ENCODE peak calls at places on chromosomes 3 and 15, in five cellular contexts. One of them, this sample, is unnamed.

GRCh38 chr3:149908558-149908957 is 62.1 kb downstream of the PFN2 start:
- DNase-seq in heart left ventricle: no peak
- DNase-seq in fibroblast of lung: no peak
- DNase-seq in fibroblast of pulmonary artery: no peak
- DNase-seq in BE2C: no peak
- DNase-seq in this sample: no peak

GRCh38 chr3:73622135-73622534 is 2.6 kb downstream of the PDZRN3 start:
- DNase-seq in heart left ventricle: peak
- DNase-seq in fibroblast of lung: peak
- DNase-seq in fibroblast of pulmonary artery: no peak
- DNase-seq in BE2C: peak
- DNase-seq in this sample: no peak

GRCh38 chr3:5339967-5340535 is 152.5 kb downstream of the EDEM1 start:
- DNase-seq in heart left ventricle: no peak
- DNase-seq in fibroblast of lung: no peak
- DNase-seq in fibroblast of pulmonary artery: no peak
- DNase-seq in BE2C: no peak
- DNase-seq in this sample: no peak

GRCh38 chr3:123394391-123395022 is 54.4 kb downstream of the ADCY5 start:
- DNase-seq in heart left ventricle: no peak
- DNase-seq in fibroblast of lung: no peak
- DNase-seq in fibroblast of pulmonary artery: no peak
- DNase-seq in BE2C: no peak
- DNase-seq in this sample: no peak

GRCh38 chr15:59950603-59951388 is 53.3 kb upstream of the FOXB1 start:
- DNase-seq in heart left ventricle: no peak
- DNase-seq in fibroblast of lung: no peak
- DNase-seq in fibroblast of pulmonary artery: no peak
- DNase-seq in BE2C: no peak
- DNase-seq in this sample: no peak

GRCh38 chr3:177150970-177151627 is 46.2 kb downstream of the TBL1XR1 start:
- DNase-seq in heart left ventricle: no peak
- DNase-seq in fibroblast of lung: peak
- DNase-seq in fibroblast of pulmonary artery: peak
- DNase-seq in BE2C: no peak
- DNase-seq in this sample: no peak

GRCh38 chr15:91517491-91518200 is 335.9 kb upstream of the SLCO3A1 start:
- DNase-seq in heart left ventricle: no peak
- DNase-seq in fibroblast of lung: peak
- DNase-seq in fibroblast of pulmonary artery: peak
- DNase-seq in BE2C: no peak
- DNase-seq in this sample: no peak

GRCh38 chr15:68431792-68432401 is at the start of gene ITGA11:
- DNase-seq in heart left ventricle: peak
- DNase-seq in fibroblast of lung: peak
- DNase-seq in fibroblast of pulmonary artery: peak
- DNase-seq in BE2C: peak
- DNase-seq in this sample: peak

GRCh38 chr3:99774467-99774866 is 43.2 kb upstream of the CMSS1 start:
- DNase-seq in heart left ventricle: no peak
- DNase-seq in fibroblast of lung: peak
- DNase-seq in fibroblast of pulmonary artery: peak
- DNase-seq in BE2C: no peak
- DNase-seq in this sample: peak

GRCh38 chr3:124969190-124969589 is 34.6 kb upstream of the MUC13 start:
- DNase-seq in heart left ventricle: no peak
- DNase-seq in fibroblast of lung: no peak
- DNase-seq in fibroblast of pulmonary artery: no peak
- DNase-seq in BE2C: no peak
- DNase-seq in this sample: no peak

GRCh38 chr3:124969963-124970722 is 35.6 kb upstream of the MUC13 start:
- DNase-seq in heart left ventricle: no peak
- DNase-seq in fibroblast of lung: no peak
- DNase-seq in fibroblast of pulmonary artery: no peak
- DNase-seq in BE2C: no peak
- DNase-seq in this sample: no peak

GRCh38 chr3:124965413-124965812 is 30.9 kb upstream of the MUC13 start:
- DNase-seq in heart left ventricle: no peak
- DNase-seq in fibroblast of lung: no peak
- DNase-seq in fibroblast of pulmonary artery: no peak
- DNase-seq in BE2C: no peak
- DNase-seq in this sample: no peak

GRCh38 chr3:124966557-124967480 is 32.3 kb upstream of the MUC13 start:
- DNase-seq in heart left ventricle: no peak
- DNase-seq in fibroblast of lung: no peak
- DNase-seq in fibroblast of pulmonary artery: no peak
- DNase-seq in BE2C: no peak
- DNase-seq in this sample: no peak

GRCh38 chr3:124967964-124968363 is 33.4 kb upstream of the MUC13 start:
- DNase-seq in heart left ventricle: no peak
- DNase-seq in fibroblast of lung: no peak
- DNase-seq in fibroblast of pulmonary artery: no peak
- DNase-seq in BE2C: no peak
- DNase-seq in this sample: no peak
- TF ChIP-seq CTCF in heart left ventricle: no peak
- TF ChIP-seq CTCF in fibroblast of lung: no peak
- TF ChIP-seq CTCF in fibroblast of pulmonary artery: no peak
- TF ChIP-seq CTCF in BE2C: no peak
- TF ChIP-seq CTCF in this sample: no peak

DNA sequence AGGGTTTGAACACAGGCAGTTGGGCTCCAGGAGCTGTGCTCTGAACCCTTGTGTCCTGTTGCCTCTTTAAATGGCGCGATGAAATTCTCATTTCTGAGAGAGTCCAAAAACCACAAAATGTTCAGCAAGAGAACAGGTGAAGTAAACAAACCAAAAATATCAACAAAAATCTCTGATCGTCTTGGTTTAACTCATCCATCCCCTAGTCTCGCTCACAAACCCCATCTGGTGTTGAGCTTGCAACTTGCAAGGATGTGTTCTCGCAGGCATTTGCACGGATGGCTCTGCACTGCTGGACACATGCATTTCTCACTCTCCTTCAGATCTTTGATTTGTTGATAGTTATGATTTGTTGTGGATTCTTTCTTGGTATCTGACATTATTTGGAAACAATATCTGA is 31.1 kb downstream of the FAH start:
- DNase-seq in heart left ventricle: no peak
- DNase-seq in fibroblast of lung: peak
- DNase-seq in fibroblast of pulmonary artery: peak
- DNase-seq in BE2C: no peak
- DNase-seq in this sample: no peak
- TF ChIP-seq CTCF in heart left ventricle: no peak
- TF ChIP-seq CTCF in fibroblast of lung: peak
- TF ChIP-seq CTCF in fibroblast of pulmonary artery: peak
- TF ChIP-seq CTCF in BE2C: peak
- TF ChIP-seq CTCF in this sample: no peak

DNA sequence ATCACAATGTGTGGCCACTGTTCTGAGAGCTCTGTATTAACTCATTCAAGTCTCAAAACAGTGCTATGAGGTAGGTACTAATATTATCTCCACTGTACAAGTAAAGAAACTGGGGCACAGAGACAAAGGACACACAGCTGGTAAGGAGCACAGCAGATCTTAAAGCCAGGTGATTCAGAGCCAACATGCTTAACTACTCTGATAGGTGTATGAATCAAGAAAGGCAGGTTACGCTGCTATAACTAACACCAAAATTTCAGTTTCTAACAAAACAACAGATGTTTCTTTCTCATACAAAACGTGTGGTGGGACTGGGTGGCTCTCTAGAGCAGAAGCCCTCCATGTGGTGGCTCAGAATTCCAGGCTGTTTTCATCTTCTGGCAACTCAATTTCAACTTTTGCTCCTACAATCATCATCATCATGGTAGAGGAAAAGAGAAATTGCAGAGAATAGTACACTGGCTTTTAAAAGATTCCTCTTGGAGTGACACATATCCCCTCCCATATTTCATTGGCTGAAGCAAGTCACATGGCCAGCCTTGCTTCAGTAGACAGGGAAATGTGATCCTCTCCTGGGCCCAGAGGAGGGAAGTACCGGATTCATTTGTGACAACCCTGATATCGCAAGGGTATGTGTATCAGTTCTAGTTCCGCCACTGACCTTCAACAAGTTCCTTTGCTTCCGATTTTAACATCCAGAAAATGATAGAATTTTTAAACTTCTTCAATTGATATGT is 126.2 kb upstream of the PTX3 start:
- DNase-seq in heart left ventricle: no peak
- DNase-seq in fibroblast of lung: no peak
- DNase-seq in fibroblast of pulmonary artery: no peak
- DNase-seq in BE2C: no peak
- DNase-seq in this sample: no peak
- TF ChIP-seq CTCF in heart left ventricle: no peak
- TF ChIP-seq CTCF in fibroblast of lung: no peak
- TF ChIP-seq CTCF in fibroblast of pulmonary artery: no peak
- TF ChIP-seq CTCF in BE2C: no peak
- TF ChIP-seq CTCF in this sample: no peak

GRCh38 chr15:61621865-61622264 is 392.8 kb upstream of the RORA start:
- DNase-seq in heart left ventricle: no peak
- DNase-seq in fibroblast of lung: no peak
- DNase-seq in fibroblast of pulmonary artery: no peak
- DNase-seq in BE2C: no peak
- DNase-seq in this sample: no peak

GRCh38 chr15:61624950-61625349 is 395.8 kb upstream of the RORA start:
- DNase-seq in heart left ventricle: no peak
- DNase-seq in fibroblast of lung: no peak
- DNase-seq in fibroblast of pulmonary artery: no peak
- DNase-seq in BE2C: no peak
- DNase-seq in this sample: no peak

GRCh38 chr15:61623746-61624145 is 394.6 kb upstream of the RORA start:
- DNase-seq in heart left ventricle: no peak
- DNase-seq in fibroblast of lung: no peak
- DNase-seq in fibroblast of pulmonary artery: no peak
- DNase-seq in BE2C: no peak
- DNase-seq in this sample: no peak

DNA sequence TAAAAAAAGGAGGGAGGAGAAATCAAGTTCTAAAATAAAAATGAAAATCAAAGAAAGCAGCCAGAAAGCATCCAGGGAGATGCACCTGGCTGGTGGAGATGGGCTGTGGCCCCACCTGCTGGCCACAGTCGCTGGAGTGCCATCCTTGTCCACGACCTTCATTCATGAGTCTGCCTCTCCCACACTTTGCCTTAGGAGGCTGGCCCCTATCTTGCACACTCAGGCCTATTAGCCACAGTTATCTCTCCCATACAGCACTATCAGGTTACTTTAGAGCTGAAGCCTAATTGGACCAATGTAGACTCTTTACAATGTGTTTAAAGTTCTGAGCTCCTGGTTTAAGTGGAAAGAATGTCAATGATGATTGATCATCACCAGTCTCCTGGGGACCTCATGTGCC is 392.0 kb upstream of the RORA start:
- DNase-seq in heart left ventricle: no peak
- DNase-seq in fibroblast of lung: no peak
- DNase-seq in fibroblast of pulmonary artery: peak
- DNase-seq in BE2C: peak
- DNase-seq in this sample: peak
- TF ChIP-seq CTCF in heart left ventricle: peak
- TF ChIP-seq CTCF in fibroblast of lung: peak
- TF ChIP-seq CTCF in fibroblast of pulmonary artery: peak
- TF ChIP-seq CTCF in BE2C: peak
- TF ChIP-seq CTCF in this sample: peak

GRCh38 chr15:90232941-90233700 is 620 bp downstream of the CIB1 start:
- DNase-seq in heart left ventricle: peak
- DNase-seq in fibroblast of lung: peak
- DNase-seq in fibroblast of pulmonary artery: peak
- DNase-seq in BE2C: peak
- DNase-seq in this sample: peak
- TF ChIP-seq CTCF in heart left ventricle: peak
- TF ChIP-seq CTCF in fibroblast of lung: peak
- TF ChIP-seq CTCF in fibroblast of pulmonary artery: peak
- TF ChIP-seq CTCF in BE2C: peak
- TF ChIP-seq CTCF in this sample: peak

GRCh38 chr3:113769551-113769950 is 22.7 kb downstream of the ATP6V1A start:
- DNase-seq in heart left ventricle: no peak
- DNase-seq in fibroblast of lung: peak
- DNase-seq in fibroblast of pulmonary artery: peak
- DNase-seq in BE2C: no peak
- DNase-seq in this sample: peak
- TF ChIP-seq CTCF in heart left ventricle: no peak
- TF ChIP-seq CTCF in fibroblast of lung: peak
- TF ChIP-seq CTCF in fibroblast of pulmonary artery: peak
- TF ChIP-seq CTCF in BE2C: no peak
- TF ChIP-seq CTCF in this sample: no peak

GRCh38 chr15:64387562-64388168 is at the start of gene TRIP4:
- DNase-seq in heart left ventricle: peak
- DNase-seq in fibroblast of lung: peak
- DNase-seq in fibroblast of pulmonary artery: peak
- DNase-seq in BE2C: peak
- DNase-seq in this sample: peak
- TF ChIP-seq CTCF in heart left ventricle: no peak
- TF ChIP-seq CTCF in fibroblast of lung: no peak
- TF ChIP-seq CTCF in fibroblast of pulmonary artery: no peak
- TF ChIP-seq CTCF in BE2C: peak
- TF ChIP-seq CTCF in this sample: peak

DNA sequence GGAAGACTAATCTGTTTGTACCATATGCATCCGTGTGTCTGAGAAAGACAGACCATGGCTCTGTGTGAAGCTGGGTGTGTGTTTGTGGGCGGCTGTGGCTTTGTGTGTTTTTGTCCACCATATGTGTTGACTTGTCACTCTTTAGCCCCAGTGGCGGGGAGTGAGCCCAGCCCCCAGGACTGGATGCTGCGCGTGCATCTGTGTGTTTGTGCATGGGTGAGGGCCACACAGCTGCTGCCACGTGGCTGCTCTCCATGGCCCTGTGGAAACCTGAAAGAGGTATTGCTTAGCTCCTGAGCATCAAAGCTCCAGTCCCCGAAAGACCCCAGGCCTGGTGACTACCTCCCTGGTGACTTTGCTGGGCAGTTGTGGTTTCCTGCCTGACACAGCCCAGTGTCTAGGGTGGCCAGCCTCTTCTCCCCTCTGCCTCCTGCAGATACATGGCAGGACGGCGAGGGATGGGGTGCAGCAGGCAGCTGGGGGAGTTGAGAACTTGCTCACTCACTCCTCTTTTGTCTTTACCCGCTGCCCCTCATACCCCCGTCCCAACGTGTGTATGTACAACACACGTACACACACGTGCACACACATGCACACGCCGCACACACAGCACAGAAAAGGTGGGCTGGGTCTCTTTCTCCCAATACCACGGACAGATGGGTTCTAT is 6.5 kb downstream of the EPHB3 start:
- DNase-seq in heart left ventricle: no peak
- DNase-seq in fibroblast of lung: no peak
- DNase-seq in fibroblast of pulmonary artery: no peak
- DNase-seq in BE2C: no peak
- DNase-seq in this sample: no peak
- TF ChIP-seq CTCF in heart left ventricle: no peak
- TF ChIP-seq CTCF in fibroblast of lung: no peak
- TF ChIP-seq CTCF in fibroblast of pulmonary artery: no peak
- TF ChIP-seq CTCF in BE2C: no peak
- TF ChIP-seq CTCF in this sample: no peak

This sample was measured in GM20000.